ENCODE peak calls at places on chromosomes 6 and 20, in seven cellular contexts. H is brain microvascular endothelial cell, J is ELR, Y is NCI-H187 treated with DMSO at 0.1 percent for 48 hours, I is Kasumi-1, S is progenitor cell of endocrine pancreas, X is Peyer's patch. F is an unnamed sample.

GRCh38 chr6:163165155-163165910 is 249.2 kb upstream of the QKI start:
- DNase-seq in J (no peak), I (no peak), H (no peak), X (no peak), Y (no peak), S (no peak), F (no peak)

GRCh38 chr20:23520185-23520584 is 29.3 kb downstream of the CST8 start:
- DNase-seq in S (no peak), I (no peak), J (no peak), H (no peak), Y (no peak), X (no peak), F (no peak)

GRCh38 chr6:42184475-42184874 is 10.3 kb downstream of the GUCA1B start:
- DNase-seq in S (no peak), Y (no peak), I (no peak), H (no peak), J (no peak), X (peak; percentile 19), F (no peak)

GRCh38 chr6:78436335-78436734 is 431.0 kb upstream of the IRAK1BP1 start:
- DNase-seq in Y (no peak), I (no peak), H (peak; percentile 29), J (peak; percentile 48), X (no peak), S (no peak), F (peak; percentile 53)

GRCh38 chr6:78308025-78308424 is 559.3 kb upstream of the IRAK1BP1 start:
- DNase-seq in J (no peak), I (peak; percentile 53), S (no peak), H (peak; percentile 24), X (no peak), Y (no peak), F (no peak)

GRCh38 chr6:54308677-54309315 is 555 bp downstream of the TINAG start:
- DNase-seq in I (no peak), X (no peak), H (no peak), Y (no peak), J (no peak), S (no peak), F (no peak)

GRCh38 chr6:159451051-159451450 is 242.0 kb downstream of the SOD2 start:
- DNase-seq in J (peak; percentile 56), S (no peak), X (no peak), I (no peak), H (peak; percentile 74), Y (no peak), F (peak; percentile 17)

GRCh38 chr20:62649140-62649539 is 6.8 kb downstream of the SLCO4A1 start:
- DNase-seq in J (no peak), I (no peak), S (no peak), X (no peak), Y (no peak), H (no peak), F (no peak)

GRCh38 chr20:9119776-9120175 is 50.9 kb downstream of the PLCB4 start:
- DNase-seq in H (no peak), J (peak; percentile 25), I (peak; percentile 20), Y (no peak), X (no peak), S (no peak), F (no peak)

GRCh38 chr6:159074120-159074684 is 29.4 kb upstream of the TAGAP start:
- DNase-seq in Y (peak; percentile 38), I (peak; percentile 18), X (no peak), S (no peak), J (peak; percentile 42), H (peak; percentile 11), F (peak; percentile 53)

GRCh38 chr20:8647868-8648495 is 420.9 kb upstream of the PLCB4 start:
- DNase-seq in X (no peak), Y (no peak), H (no peak), J (no peak), S (no peak), I (no peak), F (no peak)

GRCh38 chr6:45576648-45577624 is 199.2 kb upstream of the SUPT3H start:
- DNase-seq in Y (no peak), J (no peak), S (no peak), H (no peak), I (no peak), X (no peak), F (no peak)

GRCh38 chr20:47265984-47266383 is 90.5 kb downstream of the ZMYND8 start:
- DNase-seq in I (no peak), S (no peak), X (no peak), J (no peak), H (no peak), Y (no peak), F (no peak)

GRCh38 chr6:62039602-62040001 is 246.4 kb downstream of the KHDRBS2 start:
- DNase-seq in Y (no peak), J (no peak), S (no peak), X (no peak), I (peak; percentile 5), H (no peak), F (no peak)

GRCh38 chr6:10951675-10952282 is 64.9 kb downstream of the SYCP2L start:
- DNase-seq in H (peak; percentile 61), S (no peak), I (peak; percentile 71), J (peak; percentile 82), Y (no peak), X (no peak), F (peak; percentile 33)

GRCh38 chr20:3616250-3616649 is 46.9 kb downstream of the GFRA4 start:
- DNase-seq in J (peak; percentile 75), I (no peak), X (no peak), S (no peak), Y (no peak), H (no peak), F (no peak)

GRCh38 chr6:111809264-111809663 is 64.0 kb downstream of the FYN start:
- DNase-seq in X (no peak), Y (no peak), J (peak; percentile 36), S (no peak), I (no peak), H (no peak), F (no peak)

GRCh38 chr20:49466114-49466912 is 16.2 kb downstream of the KCNB1 start:
- DNase-seq in J (no peak), I (no peak), X (no peak), Y (no peak), H (no peak), S (no peak), F (no peak)

GRCh38 chr20:3744806-3745685 is 12.6 kb downstream of the HSPA12B start:
- DNase-seq in S (no peak), J (peak; percentile 35), X (peak; percentile 75), Y (peak; percentile 26), I (peak; percentile 90), H (peak; percentile 13), F (peak; percentile 96)

GRCh38 chr6:16723833-16724232 is 37.4 kb downstream of the ATXN1 start:
- DNase-seq in H (peak; percentile 92), Y (no peak), J (peak; percentile 97), S (no peak), X (no peak), I (no peak), F (no peak)

GRCh38 chr20:62832212-62832922 is 15.5 kb downstream of the COL9A3 start:
- DNase-seq in I (peak; percentile 71), Y (no peak), H (no peak), J (no peak), X (peak; percentile 52), S (no peak), F (peak; percentile 50)

GRCh38 chr20:46933150-46933549 is 38.5 kb downstream of the EYA2 start:
- DNase-seq in H (no peak), Y (no peak), I (no peak), X (no peak), S (no peak), J (no peak), F (no peak)

GRCh38 chr6:40583694-40584093 is 3.5 kb downstream of the LRFN2 start:
- DNase-seq in H (no peak), S (no peak), X (no peak), J (no peak), Y (no peak), I (no peak), F (no peak)

GRCh38 chr6:70636589-70636988 is 31.1 kb upstream of the SMAP1 start:
- DNase-seq in I (no peak), X (no peak), J (no peak), Y (no peak), S (no peak), H (no peak), F (no peak)

GRCh38 chr20:14470231-14470894 is 133.0 kb upstream of the FLRT3 start:
- DNase-seq in J (no peak), X (peak; percentile 53), I (no peak), Y (no peak), H (no peak), S (no peak), F (no peak)

GRCh38 chr6:170087946-170088348 is 202.9 kb downstream of the DLL1 start:
- DNase-seq in S (no peak), Y (no peak), H (no peak), J (no peak), I (peak; percentile 28), X (peak; percentile 55), F (no peak)

GRCh38 chr6:136696238-136696637 is 96.0 kb downstream of the MAP3K5 start:
- DNase-seq in Y (no peak), I (no peak), S (no peak), X (no peak), J (no peak), H (no peak), F (no peak)

GRCh38 chr20:8454137-8454712 is 322.2 kb downstream of the PLCB1 start:
- DNase-seq in X (no peak), J (peak; percentile 87), S (no peak), I (peak; percentile 54), Y (no peak), H (peak; percentile 97), F (peak; percentile 16)

GRCh38 chr6:26305097-26305841 is 59.7 kb upstream of the BTN3A2 start:
- DNase-seq in I (peak; percentile 70), S (no peak), H (peak; percentile 91), J (peak; percentile 81), Y (no peak), X (peak; percentile 64), F (peak; percentile 66)

GRCh38 chr6:27669278-27669797 is 196.4 kb upstream of the ZNF184 start:
- DNase-seq in I (no peak), X (no peak), Y (no peak), S (no peak), H (no peak), J (peak; percentile 36), F (no peak)

GRCh38 chr6:33929575-33930288 is 125.9 kb upstream of the MLN start:
- DNase-seq in Y (peak; percentile 53), H (no peak), I (no peak), J (no peak), S (no peak), X (no peak), F (no peak)

GRCh38 chr6:14917511-14917910 is 328.4 kb upstream of the JARID2 start:
- DNase-seq in H (no peak), I (no peak), Y (no peak), S (no peak), J (no peak), X (no peak), F (no peak)

GRCh38 chr20:44407402-44408184 is 52.1 kb downstream of the HNF4A start:
- DNase-seq in Y (no peak), S (no peak), J (peak; percentile 74), X (peak; percentile 89), I (no peak), H (peak; percentile 54), F (peak; percentile 44)

F was measured in T47D.